ENCODE peak calls at places on chromosomes 16 and 17, in seven cellular contexts. H is neuronal stem cell, Y is PC-3, P is neural progenitor cell, Z is fibroblast of lung, V is GM23248, D is mesenchymal stem cell. X is an unnamed sample.

GRCh38 chr17:61240851-61241468 is 158.7 kb upstream of the TBX2 start:
- DNase-seq in H (no peak), P (no peak), Z (no peak), V (no peak), D (no peak), Y (no peak), X (no peak)

GRCh38 chr16:55526448-55526847 is 17.6 kb downstream of the LPCAT2 start:
- DNase-seq in H (no peak), D (no peak), Z (peak; percentile 69), V (peak; percentile 26), P (no peak), Y (no peak), X (peak; percentile 23)

GRCh38 chr17:67105213-67105612 is 60.9 kb downstream of the CACNG1 start:
- DNase-seq in Z (peak; percentile 71), Y (no peak), V (peak; percentile 87), H (no peak), P (no peak), D (peak; percentile 49), X (no peak)

GRCh38 chr17:7914771-7915610 is 1.1 kb downstream of the RNF227 start:
- DNase-seq in Y (peak; percentile 3), D (no peak), Z (peak; percentile 48), V (peak; percentile 67), H (no peak), P (no peak), X (no peak)

GRCh38 chr17:7308625-7309433 is 1.4 kb downstream of the EIF5A start:
- DNase-seq in Z (peak; percentile 80), H (no peak), D (peak; percentile 94), Y (peak; percentile 68), P (peak; percentile 77), V (peak; percentile 94), X (no peak)

GRCh38 chr16:82156761-82157654 is 13.0 kb downstream of the MPHOSPH6 start:
- DNase-seq in Z (peak; percentile 22), P (no peak), D (peak; percentile 18), V (peak; percentile 70), H (no peak), Y (no peak), X (no peak)

GRCh38 chr17:82863941-82864720 is 24.3 kb upstream of the ZNF750 start:
- DNase-seq in Z (peak; percentile 91), H (no peak), Y (peak; percentile 16), D (peak; percentile 95), P (no peak), V (peak; percentile 88), X (no peak)

GRCh38 chr17:21358682-21359482 is 17.3 kb upstream of the KCNJ12 start:
- DNase-seq in V (peak; percentile 75), P (no peak), Y (no peak), Z (peak; percentile 15), D (no peak), H (no peak), X (no peak)

GRCh38 chr16:12904041-12904671 is 2.8 kb downstream of the SHISA9 start:
- DNase-seq in P (peak; percentile 74), D (no peak), Y (no peak), V (no peak), H (no peak), Z (no peak), X (no peak)

GRCh38 chr17:56914641-56915263 is 903 bp upstream of the TRIM25 start:
- DNase-seq in D (no peak), H (no peak), Y (peak; percentile 45), P (no peak), V (no peak), Z (peak; percentile 12), X (no peak)

GRCh38 chr16:1559446-1559975 is 26.0 kb downstream of the TMEM204 start:
- DNase-seq in Y (no peak), P (no peak), H (no peak), V (no peak), D (no peak), Z (no peak), X (no peak)

GRCh38 chr16:35692824-35693223 is 2233.4 kb downstream of the TP53TG3F start:
- DNase-seq in Y (no peak), D (no peak), P (no peak), Z (no peak), H (no peak), V (no peak), X (no peak)

GRCh38 chr17:21214777-21215541 is 998 bp upstream of the TMEM11 start:
- DNase-seq in V (peak; percentile 69), H (peak; percentile 20), D (peak; percentile 50), Y (peak; percentile 11), Z (peak; percentile 35), P (peak; percentile 72), X (no peak)

GRCh38 chr17:75679706-75680201 is 12.6 kb downstream of the SAP30BP start:
- DNase-seq in H (no peak), V (peak; percentile 50), Z (peak; percentile 41), Y (peak; percentile 91), D (peak; percentile 32), P (no peak), X (no peak)

GRCh38 chr16:2284001-2284770 is 16.3 kb upstream of the RNPS1 start:
- DNase-seq in V (no peak), Y (no peak), H (no peak), D (no peak), P (no peak), Z (no peak), X (no peak)

GRCh38 chr17:39929657-39930407 is 2.3 kb downstream of the LRRC3C start:
- DNase-seq in H (no peak), D (peak; percentile 79), Y (peak; percentile 80), V (peak; percentile 82), Z (peak; percentile 90), P (no peak), X (no peak)

GRCh38 chr17:76071497-76072148 is 694 bp downstream of the SRP68 start:
- DNase-seq in Z (no peak), P (no peak), Y (no peak), D (no peak), H (no peak), V (no peak), X (no peak)

GRCh38 chr17:13320046-13320785 is 281.5 kb downstream of the HS3ST3A1 start:
- DNase-seq in P (no peak), Z (no peak), H (no peak), D (no peak), V (no peak), Y (no peak), X (no peak)

GRCh38 chr17:82281502-82282238 is 8.2 kb upstream of the CSNK1D start:
- DNase-seq in V (peak; percentile 56), P (no peak), Y (peak; percentile 97), D (no peak), Z (peak; percentile 47), H (no peak), X (no peak)

GRCh38 chr17:79070266-79070880 is 4.3 kb upstream of the ENGASE start:
- DNase-seq in P (no peak), D (no peak), Z (no peak), H (no peak), Y (no peak), V (no peak), X (no peak)

GRCh38 chr17:75950850-75951554 is 10.2 kb upstream of the FBF1 start:
- DNase-seq in P (no peak), V (peak; percentile 30), H (no peak), D (peak; percentile 5), Y (no peak), Z (peak; percentile 61), X (no peak)

GRCh38 chr17:77245162-77245926 is 104.6 kb downstream of the SEC14L1 start:
- DNase-seq in H (no peak), Y (no peak), Z (no peak), V (no peak), D (no peak), P (no peak), X (no peak)

GRCh38 chr17:58329035-58329807 is 626 bp upstream of the TSPOAP1 start:
- DNase-seq in Z (no peak), Y (no peak), H (no peak), D (no peak), V (no peak), P (peak; percentile 46), X (no peak)

GRCh38 chr17:47990962-47991731 is 20.2 kb downstream of the CDK5RAP3 start:
- DNase-seq in H (peak; percentile 93), Y (no peak), P (peak; percentile 89), V (peak; percentile 23), D (peak; percentile 56), Z (no peak), X (no peak)

DNA sequence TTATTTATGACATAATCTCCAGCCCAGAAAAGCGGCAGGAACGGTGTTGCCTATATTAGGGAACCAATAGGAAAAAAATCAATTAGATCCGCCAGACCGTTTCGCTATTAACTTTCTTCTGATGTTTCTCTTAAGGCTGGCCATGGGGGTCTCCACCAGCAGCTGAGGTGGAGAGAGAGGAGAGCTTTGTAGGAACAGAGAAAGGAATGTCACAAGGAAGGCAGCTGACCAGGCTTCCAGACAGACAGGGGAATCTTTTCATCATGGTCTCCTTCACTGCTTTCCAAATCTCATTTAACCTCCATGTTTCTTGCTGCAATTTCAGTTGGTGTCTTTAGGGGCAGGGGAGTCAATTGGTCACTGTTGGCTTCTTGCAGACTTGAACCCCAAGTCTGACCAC is 8.9 kb upstream of the SEZ6 start:
- DNase-seq in Y (no peak), P (no peak), D (no peak), H (no peak), V (no peak), Z (no peak), X (no peak)
- H2AFZ ChIP-seq in Y (no peak overlapping the region), P (no peak overlapping the region), D (no peak overlapping the region), H (peak overlapping the region; percentile 7), V (no peak overlapping the region), Z (no peak overlapping the region), X (no peak overlapping the region)

GRCh38 chr16:58267524-58268243 is 27.1 kb downstream of the PRSS54 start:
- DNase-seq in P (no peak), Y (no peak), D (no peak), H (no peak), Z (no peak), V (no peak), X (no peak)

GRCh38 chr16:58271589-58271988 is 23.2 kb downstream of the PRSS54 start:
- DNase-seq in V (no peak), Y (no peak), P (no peak), D (no peak), H (no peak), Z (no peak), X (no peak)

GRCh38 chr16:58269526-58269925 is 25.3 kb downstream of the PRSS54 start:
- DNase-seq in Z (peak; percentile 70), Y (no peak), D (peak; percentile 6), P (no peak), H (no peak), V (no peak), X (no peak)

DNA sequence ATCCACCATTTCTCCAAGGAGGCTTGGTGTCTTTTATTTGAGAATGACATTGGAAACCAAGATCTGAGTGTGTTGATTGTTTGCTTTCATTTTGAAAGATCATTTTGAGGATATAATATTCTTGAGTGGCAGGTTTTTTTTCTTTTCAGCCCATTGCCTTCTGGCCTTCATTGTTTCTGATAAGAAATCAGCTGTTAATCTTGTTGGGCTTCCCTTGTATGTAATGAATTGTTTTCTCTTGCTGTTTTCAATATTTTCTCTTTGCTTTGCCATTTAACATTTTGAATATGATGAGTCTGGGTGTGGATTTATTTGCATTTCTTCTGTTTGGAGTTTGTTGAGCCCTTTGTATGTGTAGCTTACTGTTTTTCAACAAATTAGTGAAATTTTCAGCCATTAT is 22.0 kb downstream of the PRSS54 start:
- DNase-seq in Y (no peak), D (no peak), V (no peak), P (no peak), H (no peak), Z (no peak), X (no peak)
- H3K4me3 ChIP-seq in Y (no peak overlapping the region), D (no peak overlapping the region), V (no peak overlapping the region), P (no peak overlapping the region), H (no peak overlapping the region), Z (no peak overlapping the region), X (no peak overlapping the region)

GRCh38 chr17:16980813-16981731 is 9.2 kb upstream of the TNFRSF13B start:
- DNase-seq in P (no peak), H (no peak), Y (peak; percentile 55), D (no peak), Z (no peak), V (peak; percentile 85), X (no peak)
- H3K9ac ChIP-seq in P (no peak overlapping the region), H (no peak overlapping the region), Y (no peak overlapping the region), D (no peak overlapping the region), Z (no peak overlapping the region), V (no peak overlapping the region), X (no peak overlapping the region)

GRCh38 chr16:71205482-71206131 is 24.9 kb downstream of the HYDIN start:
- DNase-seq in D (no peak), V (no peak), P (no peak), Z (no peak), Y (no peak), H (no peak), X (no peak)
- H2AFZ ChIP-seq in D (no peak overlapping the region), V (no peak overlapping the region), P (no peak overlapping the region), Z (no peak overlapping the region), Y (no peak overlapping the region), H (no peak overlapping the region), X (no peak overlapping the region)

X was measured in keratinocyte.